ENCODE peak calls at places on chromosomes 4 and X, in four cellular contexts. H is adipocyte, T is psoas muscle, Q is brain microvascular endothelial cell. S is an unnamed sample. For H3K36me3, the result is how much of the 10 kb centered on the place peaks cover.

GRCh38 chr4:179123079-179123478 is 1680.8 kb upstream of the AGA start:
- DNase-seq in Q (peak), T (no peak), H (no peak), S (no peak)

GRCh38 chr4:1711906-1712215 is 258 bp downstream of the SLBP start:
- DNase-seq in H (no peak), Q (no peak), T (no peak), S (no peak)

GRCh38 chr4:122876456-122876855 is 45.9 kb downstream of the NUDT6 start:
- DNase-seq in H (no peak), Q (no peak), T (no peak), S (no peak)

GRCh38 chr4:128241425-128241913 is 46.1 kb downstream of the PGRMC2 start:
- DNase-seq in H (peak), Q (peak), T (peak), S (no peak)

GRCh38 chr4:1726146-1726934 is 5.0 kb downstream of the TACC3 start:
- DNase-seq in Q (peak), H (peak), T (peak), S (peak)

GRCh38 chrX:57929373-57929772 is 19.1 kb upstream of the ZXDA start:
- DNase-seq in H (peak), Q (no peak), T (no peak), S (no peak)

GRCh38 chrX:19805054-19805690 is 82.2 kb downstream of the SH3KBP1 start:
- DNase-seq in T (no peak), Q (no peak), H (peak), S (no peak)

GRCh38 chrX:47644557-47645091 is 5.7 kb downstream of the ELK1 start:
- DNase-seq in Q (no peak), T (no peak), H (no peak), S (no peak)

GRCh38 chr4:145703850-145704528 is 24.0 kb downstream of the C4orf51 start:
- DNase-seq in H (no peak), Q (no peak), T (no peak), S (no peak)

GRCh38 chrX:42976729-42977366 is 198.9 kb upstream of the PPP1R2C start:
- DNase-seq in T (no peak), H (no peak), Q (no peak), S (no peak)

GRCh38 chr4:102780476-102781144 is 19.8 kb upstream of the MANBA start:
- DNase-seq in H (no peak), T (no peak), Q (peak), S (no peak)

GRCh38 chr4:176451441-176451840 is 131.7 kb downstream of the SPCS3 start:
- DNase-seq in T (no peak), Q (no peak), H (no peak), S (no peak)

GRCh38 chrX:150483576-150483975 is 84.8 kb upstream of the MTM1 start:
- DNase-seq in T (no peak), Q (no peak), H (no peak), S (no peak)

GRCh38 chrX:110317820-110318663 is at the start of gene AMMECR1:
- DNase-seq in Q (peak), H (peak), T (peak), S (peak)

GRCh38 chrX:7169627-7170026 is 21.7 kb upstream of the PUDP start:
- DNase-seq in T (no peak), H (no peak), Q (no peak), S (no peak)

GRCh38 chr4:25441519-25442117 is 64.6 kb downstream of the ANAPC4 start:
- DNase-seq in T (no peak), H (peak), Q (peak), S (peak)

GRCh38 chr4:93731448-93731847 is 97.1 kb upstream of the ATOH1 start:
- DNase-seq in Q (peak), H (peak), T (no peak), S (no peak)

GRCh38 chr4:186606593-186606992 is 51.2 kb upstream of the MTNR1A start:
- DNase-seq in T (no peak), H (peak), Q (peak), S (no peak)

GRCh38 chr4:186607490-186607889 is 52.1 kb upstream of the MTNR1A start:
- DNase-seq in H (no peak), Q (no peak), T (no peak), S (no peak)

GRCh38 chr4:186602978-186603377 is 47.6 kb upstream of the MTNR1A start:
- DNase-seq in T (no peak), H (no peak), Q (no peak), S (no peak)

GRCh38 chr4:186605261-186605865 is 50.0 kb upstream of the MTNR1A start:
- DNase-seq in T (no peak), Q (no peak), H (no peak), S (no peak)

GRCh38 chr4:186604124-186604627 is 48.8 kb upstream of the MTNR1A start:
- DNase-seq in Q (no peak), H (no peak), T (no peak), S (no peak)
- H3K36me3 ChIP-seq in Q (half or more), H (half or more), T (under half), S (half or more)

GRCh38 chr4:5756271-5756670 is 45.3 kb downstream of the EVC start:
- DNase-seq in Q (no peak), T (no peak), H (no peak), S (no peak)

GRCh38 chr4:5757954-5758353 is 47.0 kb downstream of the EVC start:
- DNase-seq in T (no peak), Q (no peak), H (no peak), S (no peak)

GRCh38 chr4:5758741-5759140 is 47.7 kb downstream of the EVC start:
- DNase-seq in Q (peak), T (no peak), H (peak), S (no peak)

GRCh38 chr4:5757091-5757490 is 46.1 kb downstream of the EVC start:
- DNase-seq in T (no peak), Q (no peak), H (no peak), S (no peak)

DNA sequence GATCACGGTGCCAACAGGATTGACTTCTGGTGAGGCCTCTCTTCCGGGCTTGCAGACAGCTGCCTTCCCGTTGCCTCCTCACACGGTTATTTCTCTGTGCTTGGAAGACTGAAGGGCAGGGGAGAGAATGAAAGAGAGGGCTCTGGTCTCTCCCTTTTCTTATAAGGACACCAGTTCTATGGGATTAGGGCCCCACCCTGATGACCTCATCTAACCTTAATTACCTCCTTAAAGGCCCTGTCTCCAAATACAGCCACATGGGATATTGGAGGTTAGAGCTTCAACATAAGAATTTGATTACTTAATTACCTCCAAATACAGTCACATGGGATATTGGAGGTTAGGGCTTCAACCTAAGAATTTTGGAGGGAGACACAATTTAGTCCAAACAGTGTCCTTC is 46.5 kb downstream of the EVC start:
- DNase-seq in Q (no peak), H (no peak), T (no peak), S (no peak)
- H3K36me3 ChIP-seq in Q (half or more), H (under half), T (under half), S (half or more)

GRCh38 chr4:3508542-3508941 is 23.7 kb downstream of the LRPAP1 start:
- DNase-seq in H (no peak), Q (no peak), T (no peak), S (no peak)
- H3K36me3 ChIP-seq in H (half or more), Q (under half), T (half or more), S (half or more)

GRCh38 chr4:6595897-6596537 is 21.0 kb downstream of the MAN2B2 start:
- DNase-seq in T (no peak), H (no peak), Q (no peak), S (no peak)
- H3K36me3 ChIP-seq in T (under half), H (under half), Q (under half), S (under half)

GRCh38 chrX:112761239-112762207 is 79.1 kb downstream of the AMOT start:
- DNase-seq in Q (no peak), T (no peak), H (no peak), S (no peak)

GRCh38 chrX:112759512-112759911 is 79.8 kb upstream of the LHFPL1 start:
- DNase-seq in T (no peak), Q (no peak), H (no peak), S (no peak)

GRCh38 chrX:112760697-112761096 is 79.9 kb downstream of the AMOT start:
- DNase-seq in H (peak), T (no peak), Q (no peak), S (no peak)
- H3K36me3 ChIP-seq in H (under half), T (under half), Q (under half), S (under half)

GRCh38 chr4:76125816-76126215 is 22.4 kb downstream of the NUP54 start:
- DNase-seq in Q (no peak), T (no peak), H (no peak), S (no peak)

GRCh38 chr4:76116821-76117220 is 31.4 kb downstream of the NUP54 start:
- DNase-seq in H (no peak), T (no peak), Q (no peak), S (no peak)

GRCh38 chr4:76120199-76120598 is 28.0 kb downstream of the NUP54 start:
- DNase-seq in H (no peak), Q (no peak), T (no peak), S (no peak)
- H3K36me3 ChIP-seq in H (half or more), Q (under half), T (half or more), S (half or more)

GRCh38 chrX:1600406-1601050 is 9.1 kb downstream of the AKAP17A start:
- DNase-seq in Q (no peak), T (no peak), H (no peak), S (no peak)
- H3K36me3 ChIP-seq in Q (half or more), T (half or more), H (half or more), S (half or more)

DNA sequence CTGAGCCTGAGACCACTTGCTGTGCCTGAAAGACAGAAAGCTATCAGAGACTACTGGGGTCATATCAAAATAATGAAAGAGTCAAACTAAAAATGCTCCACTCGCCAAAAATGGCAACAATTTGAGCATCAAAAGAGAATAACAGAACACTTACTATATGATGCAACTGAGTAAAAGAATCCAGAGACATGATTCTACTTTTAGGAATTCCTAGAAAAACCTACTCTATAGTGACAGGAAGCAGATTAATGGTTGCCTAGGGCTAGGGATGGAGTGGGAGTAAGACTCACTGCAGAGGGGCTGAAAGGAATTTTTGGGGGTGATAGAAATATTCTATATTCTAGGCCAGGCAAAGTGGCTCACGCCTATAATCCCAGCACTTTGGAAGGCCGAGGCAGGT is 29.4 kb upstream of the SLAIN2 start:
- DNase-seq in T (no peak), Q (no peak), H (peak), S (no peak)
- H3K36me3 ChIP-seq in T (under half), Q (under half), H (under half), S (under half)